ENCODE peak calls at places on chromosomes 3 and 15, in four cellular contexts. One of them, this sample, is unnamed.

GRCh38 chr3:175573226-175573625 is 714.1 kb downstream of the NAALADL2 start:
- DNase-seq in cardiac fibroblast: no peak
- DNase-seq in GM10248: no peak
- DNase-seq in B cell: no peak
- DNase-seq in this sample: no peak

GRCh38 chr3:105764378-105765376 is 104.1 kb downstream of the CBLB start:
- DNase-seq in GM10248: no peak
- DNase-seq in B cell: peak
- DNase-seq in cardiac fibroblast: no peak
- DNase-seq in this sample: no peak

GRCh38 chr3:115861166-115861733 is 237.9 kb downstream of the GAP43 start:
- DNase-seq in B cell: no peak
- DNase-seq in cardiac fibroblast: no peak
- DNase-seq in GM10248: no peak
- DNase-seq in this sample: no peak

GRCh38 chr3:42473083-42473932 is 29.1 kb upstream of the VIPR1 start:
- DNase-seq in GM10248: no peak
- DNase-seq in cardiac fibroblast: peak
- DNase-seq in B cell: no peak
- DNase-seq in this sample: no peak

GRCh38 chr3:146325170-146325569 is 74.3 kb upstream of the PLSCR4 start:
- DNase-seq in GM10248: no peak
- DNase-seq in cardiac fibroblast: peak
- DNase-seq in B cell: no peak
- DNase-seq in this sample: no peak

GRCh38 chr15:44501768-44502366 is 35.1 kb upstream of the EIF3J start:
- DNase-seq in B cell: peak
- DNase-seq in cardiac fibroblast: peak
- DNase-seq in GM10248: peak
- DNase-seq in this sample: no peak

GRCh38 chr15:41480396-41481140 is 13.1 kb upstream of the ITPKA start:
- DNase-seq in GM10248: no peak
- DNase-seq in cardiac fibroblast: no peak
- DNase-seq in B cell: no peak
- DNase-seq in this sample: no peak

GRCh38 chr3:51375136-51375535 is 10.0 kb upstream of the MANF start:
- DNase-seq in B cell: no peak
- DNase-seq in cardiac fibroblast: no peak
- DNase-seq in GM10248: no peak
- DNase-seq in this sample: no peak

GRCh38 chr3:184549793-184550585 is 11.6 kb upstream of the EPHB3 start:
- DNase-seq in B cell: no peak
- DNase-seq in cardiac fibroblast: no peak
- DNase-seq in GM10248: no peak
- DNase-seq in this sample: no peak

GRCh38 chr3:29486087-29486486 is 205.2 kb downstream of the RBMS3 start:
- DNase-seq in B cell: no peak
- DNase-seq in cardiac fibroblast: peak
- DNase-seq in GM10248: no peak
- DNase-seq in this sample: no peak

GRCh38 chr3:130748520-130748919 is 1.9 kb upstream of the PIK3R4 start:
- DNase-seq in GM10248: no peak
- DNase-seq in B cell: no peak
- DNase-seq in cardiac fibroblast: peak
- DNase-seq in this sample: no peak

GRCh38 chr15:92062505-92062904 is 209.0 kb downstream of the SLCO3A1 start:
- DNase-seq in cardiac fibroblast: no peak
- DNase-seq in B cell: no peak
- DNase-seq in GM10248: no peak
- DNase-seq in this sample: no peak

GRCh38 chr15:73789491-73790240 is 36.5 kb upstream of the INSYN1 start:
- DNase-seq in cardiac fibroblast: no peak
- DNase-seq in B cell: no peak
- DNase-seq in GM10248: no peak
- DNase-seq in this sample: no peak

GRCh38 chr3:51712511-51712931 is 5.7 kb downstream of the GRM2 start:
- DNase-seq in B cell: no peak
- DNase-seq in cardiac fibroblast: no peak
- DNase-seq in GM10248: no peak
- DNase-seq in this sample: no peak

GRCh38 chr3:19221081-19221480 is 72.8 kb downstream of the KCNH8 start:
- DNase-seq in B cell: no peak
- DNase-seq in cardiac fibroblast: no peak
- DNase-seq in GM10248: no peak
- DNase-seq in this sample: no peak

GRCh38 chr3:21466491-21466890 is 284.5 kb downstream of the ZNF385D start:
- DNase-seq in GM10248: no peak
- DNase-seq in cardiac fibroblast: peak
- DNase-seq in B cell: no peak
- DNase-seq in this sample: no peak

GRCh38 chr3:82376883-82377282 is 615.4 kb upstream of the GBE1 start:
- DNase-seq in GM10248: no peak
- DNase-seq in B cell: no peak
- DNase-seq in cardiac fibroblast: peak
- DNase-seq in this sample: no peak

GRCh38 chr15:89690276-89691218 is at the start of the genes PEX11A and WDR93:
- DNase-seq in B cell: peak
- DNase-seq in cardiac fibroblast: peak
- DNase-seq in GM10248: peak
- DNase-seq in this sample: peak

GRCh38 chr3:9681723-9682081 is 21.9 kb upstream of the CPNE9 start:
- DNase-seq in GM10248: no peak
- DNase-seq in cardiac fibroblast: no peak
- DNase-seq in B cell: no peak
- DNase-seq in this sample: no peak

GRCh38 chr3:61601831-61602230 is 40.5 kb downstream of the PTPRG start:
- DNase-seq in cardiac fibroblast: peak
- DNase-seq in GM10248: no peak
- DNase-seq in B cell: no peak
- DNase-seq in this sample: no peak

GRCh38 chr3:51982838-51983577 is at the start of gene ACY1:
- DNase-seq in cardiac fibroblast: peak
- DNase-seq in GM10248: peak
- DNase-seq in B cell: peak
- DNase-seq in this sample: peak

GRCh38 chr3:52783211-52783555 is 5.8 kb downstream of the ITIH1 start:
- DNase-seq in GM10248: no peak
- DNase-seq in B cell: no peak
- DNase-seq in cardiac fibroblast: no peak
- DNase-seq in this sample: no peak

GRCh38 chr3:167863811-167864558 is 128.5 kb downstream of the SERPINI1 start:
- DNase-seq in cardiac fibroblast: no peak
- DNase-seq in B cell: no peak
- DNase-seq in GM10248: no peak
- DNase-seq in this sample: no peak

GRCh38 chr3:195850857-195851531 is 39.3 kb upstream of the MUC4 start:
- DNase-seq in B cell: peak
- DNase-seq in cardiac fibroblast: peak
- DNase-seq in GM10248: peak
- DNase-seq in this sample: peak

GRCh38 chr3:2957115-2957514 is 153.1 kb downstream of the IL5RA start:
- DNase-seq in GM10248: no peak
- DNase-seq in B cell: no peak
- DNase-seq in cardiac fibroblast: no peak
- DNase-seq in this sample: no peak

GRCh38 chr3:132444333-132444732 is 27.0 kb downstream of the DNAJC13 start:
- DNase-seq in GM10248: no peak
- DNase-seq in cardiac fibroblast: peak
- DNase-seq in B cell: no peak
- DNase-seq in this sample: no peak

GRCh38 chr15:45635191-45635638 is 386 bp downstream of the SQOR start:
- DNase-seq in GM10248: peak
- DNase-seq in B cell: peak
- DNase-seq in cardiac fibroblast: no peak
- DNase-seq in this sample: peak

GRCh38 chr3:46900007-46900292 is 22.4 kb downstream of the PTH1R start:
- DNase-seq in GM10248: no peak
- DNase-seq in B cell: no peak
- DNase-seq in cardiac fibroblast: no peak
- DNase-seq in this sample: no peak

GRCh38 chr3:194095464-194095863 is 40.5 kb upstream of the HES1 start:
- DNase-seq in GM10248: no peak
- DNase-seq in cardiac fibroblast: no peak
- DNase-seq in B cell: no peak
- DNase-seq in this sample: peak

GRCh38 chr3:45017826-45018225 is 8.3 kb upstream of the CLEC3B start:
- DNase-seq in GM10248: no peak
- DNase-seq in cardiac fibroblast: no peak
- DNase-seq in B cell: no peak
- DNase-seq in this sample: no peak

DNA sequence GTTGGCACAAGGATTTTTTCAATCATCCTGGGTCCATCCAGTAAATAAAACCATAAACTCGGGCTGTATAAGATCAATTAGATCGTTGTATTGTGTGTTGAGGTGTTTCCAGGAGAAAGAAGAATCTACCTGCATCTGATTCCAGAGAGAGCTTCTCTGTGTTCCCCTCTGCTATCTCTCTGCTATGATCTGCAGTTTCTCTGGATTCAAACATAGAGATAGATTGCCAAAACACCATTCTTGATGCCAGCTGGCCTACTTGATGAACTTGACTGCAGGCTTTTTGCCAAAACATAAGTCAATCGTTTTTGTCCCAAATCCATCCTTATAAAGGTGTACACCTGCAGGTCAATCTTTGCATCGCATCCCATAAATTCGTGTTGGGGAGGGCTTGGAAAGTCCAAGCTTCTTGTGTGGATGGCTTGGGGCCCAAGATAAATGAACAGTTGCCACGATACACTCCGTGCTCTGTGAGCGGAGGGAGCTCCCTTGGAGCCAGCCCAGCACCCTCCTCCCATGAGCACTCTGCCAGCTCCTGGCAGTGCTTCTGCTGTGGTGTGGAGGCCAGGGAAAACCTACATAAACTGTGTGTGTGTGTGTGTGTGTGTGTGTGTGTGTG is 2.7 kb downstream of the CERS3 start:
- DNase-seq in cardiac fibroblast: no peak
- DNase-seq in B cell: no peak
- DNase-seq in GM10248: no peak
- DNase-seq in this sample: no peak
- TF ChIP-seq CTCF in cardiac fibroblast: no peak
- TF ChIP-seq CTCF in B cell: no peak
- TF ChIP-seq CTCF in GM10248: no peak
- TF ChIP-seq CTCF in this sample: no peak

GRCh38 chr3:158804441-158804840 is 2.6 kb downstream of the MFSD1 start:
- DNase-seq in cardiac fibroblast: peak
- DNase-seq in B cell: no peak
- DNase-seq in GM10248: no peak
- DNase-seq in this sample: no peak

GRCh38 chr3:158802399-158803023 is 657 bp downstream of the MFSD1 start:
- DNase-seq in GM10248: peak
- DNase-seq in B cell: peak
- DNase-seq in cardiac fibroblast: no peak
- DNase-seq in this sample: peak

GRCh38 chr3:158801200-158801599 is 654 bp upstream of the MFSD1 start:
- DNase-seq in cardiac fibroblast: no peak
- DNase-seq in B cell: no peak
- DNase-seq in GM10248: peak
- DNase-seq in this sample: peak

GRCh38 chr3:158801696-158802398 is at the start of gene MFSD1:
- DNase-seq in cardiac fibroblast: peak
- DNase-seq in GM10248: peak
- DNase-seq in B cell: peak
- DNase-seq in this sample: peak
- TF ChIP-seq CTCF in cardiac fibroblast: no peak
- TF ChIP-seq CTCF in GM10248: no peak
- TF ChIP-seq CTCF in B cell: no peak
- TF ChIP-seq CTCF in this sample: no peak

GRCh38 chr3:188345223-188345622 is 191.3 kb downstream of the LPP start:
- DNase-seq in cardiac fibroblast: peak
- DNase-seq in GM10248: no peak
- DNase-seq in B cell: no peak
- DNase-seq in this sample: no peak
- TF ChIP-seq CTCF in cardiac fibroblast: no peak
- TF ChIP-seq CTCF in GM10248: no peak
- TF ChIP-seq CTCF in B cell: no peak
- TF ChIP-seq CTCF in this sample: no peak

DNA sequence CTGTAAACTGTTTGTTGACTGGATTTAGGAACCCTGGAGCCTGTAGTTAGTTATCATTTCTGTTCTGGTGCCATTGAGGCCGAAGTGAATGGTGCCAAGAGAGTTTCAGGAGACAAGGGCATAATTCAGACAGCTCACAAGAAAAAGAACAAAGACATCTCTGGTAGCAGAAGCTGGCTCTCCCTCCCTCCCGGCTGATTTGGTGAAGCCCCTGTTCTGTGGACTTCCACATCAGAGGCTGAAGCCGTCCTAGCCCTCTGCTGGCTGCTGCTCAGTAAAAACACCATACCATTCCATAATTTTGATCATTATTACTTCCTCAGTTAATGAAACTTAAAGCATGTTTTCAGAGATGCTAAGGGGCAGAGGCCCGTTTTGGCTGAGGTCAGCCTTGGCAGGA is 381.2 kb upstream of the WNT5A start:
- DNase-seq in cardiac fibroblast: no peak
- DNase-seq in B cell: no peak
- DNase-seq in GM10248: no peak
- DNase-seq in this sample: no peak
- TF ChIP-seq CTCF in cardiac fibroblast: no peak
- TF ChIP-seq CTCF in B cell: no peak
- TF ChIP-seq CTCF in GM10248: no peak
- TF ChIP-seq CTCF in this sample: no peak

DNA sequence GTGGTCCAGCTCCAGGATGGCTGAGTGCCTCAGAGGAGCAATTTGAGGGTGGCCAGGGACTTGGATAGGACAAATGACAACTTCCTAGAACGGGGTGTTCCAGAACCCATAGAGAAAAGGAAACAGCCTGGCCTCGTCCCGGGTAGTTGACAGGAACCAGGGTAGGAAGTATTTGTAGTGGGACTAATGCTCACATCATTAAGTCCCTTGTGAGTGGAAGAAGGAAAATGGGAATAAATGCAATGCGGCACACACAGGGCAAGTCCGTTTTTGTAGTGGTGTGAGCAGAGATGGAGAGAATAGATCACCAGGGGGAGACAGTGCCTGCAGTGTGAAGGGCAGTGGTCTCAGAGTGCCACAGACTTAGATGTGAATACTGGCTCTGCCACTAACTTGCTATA is 19.6 kb downstream of the TIMP4 start:
- DNase-seq in GM10248: no peak
- DNase-seq in cardiac fibroblast: peak
- DNase-seq in B cell: no peak
- DNase-seq in this sample: peak
- TF ChIP-seq CTCF in GM10248: peak
- TF ChIP-seq CTCF in cardiac fibroblast: peak
- TF ChIP-seq CTCF in B cell: no peak
- TF ChIP-seq CTCF in this sample: peak

GRCh38 chr3:121757812-121758545 is 8.4 kb upstream of the GOLGB1 start:
- DNase-seq in GM10248: no peak
- DNase-seq in cardiac fibroblast: no peak
- DNase-seq in B cell: no peak
- DNase-seq in this sample: no peak
- TF ChIP-seq CTCF in GM10248: no peak
- TF ChIP-seq CTCF in cardiac fibroblast: no peak
- TF ChIP-seq CTCF in B cell: no peak
- TF ChIP-seq CTCF in this sample: no peak